ENCODE peak calls at places on chromosomes 16 and 17, in eight cellular contexts. One of them, this sample, is unnamed.
A peak's percentile ranks its signal among the peaks of the same experiment; 100 is the strongest.

GRCh38 chr17:7767425-7768021 is 50.0 kb downstream of the DNAH2 start:
- DNase-seq in ascending aorta: no peak
- DNase-seq in hepatocyte: no peak
- DNase-seq in left ventricle myocardium inferior: no peak
- DNase-seq in CD8-positive, alpha-beta T cell: no peak
- DNase-seq in heart left ventricle: no peak
- DNase-seq in lower lobe of right lung: no peak
- DNase-seq in body of pancreas: peak; percentile 66
- DNase-seq in this sample: no peak

GRCh38 chr17:79788455-79788854 is 8.4 kb downstream of the CBX8 start:
- DNase-seq in left ventricle myocardium inferior: no peak
- DNase-seq in heart left ventricle: no peak
- DNase-seq in hepatocyte: no peak
- DNase-seq in body of pancreas: no peak
- DNase-seq in ascending aorta: no peak
- DNase-seq in lower lobe of right lung: peak; percentile 6
- DNase-seq in CD8-positive, alpha-beta T cell: no peak
- DNase-seq in this sample: no peak

GRCh38 chr16:89102777-89103073 is 9.1 kb downstream of the ACSF3 start:
- DNase-seq in hepatocyte: no peak
- DNase-seq in CD8-positive, alpha-beta T cell: no peak
- DNase-seq in lower lobe of right lung: no peak
- DNase-seq in body of pancreas: no peak
- DNase-seq in ascending aorta: no peak
- DNase-seq in heart left ventricle: no peak
- DNase-seq in left ventricle myocardium inferior: no peak
- DNase-seq in this sample: no peak

GRCh38 chr16:27315333-27316037 is 1.7 kb downstream of the IL4R start:
- DNase-seq in heart left ventricle: peak; percentile 49
- DNase-seq in lower lobe of right lung: peak; percentile 65
- DNase-seq in ascending aorta: peak; percentile 87
- DNase-seq in hepatocyte: peak; percentile 65
- DNase-seq in left ventricle myocardium inferior: peak; percentile 27
- DNase-seq in body of pancreas: peak; percentile 18
- DNase-seq in CD8-positive, alpha-beta T cell: peak; percentile 56
- DNase-seq in this sample: peak; percentile 35

GRCh38 chr16:78297066-78297666 is 197.7 kb downstream of the WWOX start:
- DNase-seq in lower lobe of right lung: no peak
- DNase-seq in hepatocyte: peak; percentile 52
- DNase-seq in body of pancreas: peak; percentile 40
- DNase-seq in ascending aorta: no peak
- DNase-seq in left ventricle myocardium inferior: no peak
- DNase-seq in CD8-positive, alpha-beta T cell: no peak
- DNase-seq in heart left ventricle: no peak
- DNase-seq in this sample: no peak

GRCh38 chr17:39661744-39662541 is 3.2 kb upstream of the TCAP start:
- DNase-seq in heart left ventricle: no peak
- DNase-seq in ascending aorta: no peak
- DNase-seq in left ventricle myocardium inferior: no peak
- DNase-seq in lower lobe of right lung: no peak
- DNase-seq in hepatocyte: no peak
- DNase-seq in body of pancreas: no peak
- DNase-seq in CD8-positive, alpha-beta T cell: no peak
- DNase-seq in this sample: no peak

GRCh38 chr17:35733366-35733765 is 1.9 kb downstream of the RASL10B start:
- DNase-seq in lower lobe of right lung: no peak
- DNase-seq in left ventricle myocardium inferior: no peak
- DNase-seq in heart left ventricle: no peak
- DNase-seq in hepatocyte: no peak
- DNase-seq in body of pancreas: no peak
- DNase-seq in ascending aorta: no peak
- DNase-seq in CD8-positive, alpha-beta T cell: no peak
- DNase-seq in this sample: no peak

GRCh38 chr17:43406676-43407645 is 8.2 kb downstream of the ARL4D start:
- DNase-seq in CD8-positive, alpha-beta T cell: no peak
- DNase-seq in heart left ventricle: no peak
- DNase-seq in lower lobe of right lung: no peak
- DNase-seq in left ventricle myocardium inferior: no peak
- DNase-seq in body of pancreas: no peak
- DNase-seq in hepatocyte: no peak
- DNase-seq in ascending aorta: no peak
- DNase-seq in this sample: no peak

GRCh38 chr16:10419701-10420100 is 33.8 kb downstream of the ATF7IP2 start:
- DNase-seq in lower lobe of right lung: no peak
- DNase-seq in left ventricle myocardium inferior: no peak
- DNase-seq in CD8-positive, alpha-beta T cell: no peak
- DNase-seq in hepatocyte: no peak
- DNase-seq in body of pancreas: no peak
- DNase-seq in ascending aorta: no peak
- DNase-seq in heart left ventricle: no peak
- DNase-seq in this sample: no peak

GRCh38 chr17:79892457-79893236 is 53.4 kb upstream of the CBX4 start:
- DNase-seq in lower lobe of right lung: peak; percentile 66
- DNase-seq in ascending aorta: no peak
- DNase-seq in body of pancreas: no peak
- DNase-seq in heart left ventricle: no peak
- DNase-seq in CD8-positive, alpha-beta T cell: no peak
- DNase-seq in hepatocyte: peak; percentile 35
- DNase-seq in left ventricle myocardium inferior: no peak
- DNase-seq in this sample: peak; percentile 43

GRCh38 chr17:76480676-76481075 is 13.3 kb downstream of the AANAT start:
- DNase-seq in heart left ventricle: no peak
- DNase-seq in CD8-positive, alpha-beta T cell: peak; percentile 32
- DNase-seq in hepatocyte: no peak
- DNase-seq in left ventricle myocardium inferior: no peak
- DNase-seq in lower lobe of right lung: no peak
- DNase-seq in body of pancreas: no peak
- DNase-seq in ascending aorta: no peak
- DNase-seq in this sample: no peak

GRCh38 chr16:84836234-84836647 is 16.5 kb downstream of the CRISPLD2 start:
- DNase-seq in heart left ventricle: peak; percentile 82
- DNase-seq in ascending aorta: peak; percentile 92
- DNase-seq in left ventricle myocardium inferior: peak; percentile 73
- DNase-seq in hepatocyte: peak; percentile 79
- DNase-seq in body of pancreas: peak; percentile 49
- DNase-seq in CD8-positive, alpha-beta T cell: no peak
- DNase-seq in lower lobe of right lung: peak; percentile 50
- DNase-seq in this sample: peak; percentile 61

GRCh38 chr16:8735574-8735973 is 61.2 kb downstream of the ABAT start:
- DNase-seq in body of pancreas: no peak
- DNase-seq in left ventricle myocardium inferior: no peak
- DNase-seq in ascending aorta: no peak
- DNase-seq in heart left ventricle: no peak
- DNase-seq in hepatocyte: no peak
- DNase-seq in CD8-positive, alpha-beta T cell: no peak
- DNase-seq in lower lobe of right lung: no peak
- DNase-seq in this sample: no peak

GRCh38 chr17:77717941-77718668 is 240.4 kb upstream of the TNRC6C start:
- DNase-seq in body of pancreas: no peak
- DNase-seq in hepatocyte: no peak
- DNase-seq in ascending aorta: no peak
- DNase-seq in lower lobe of right lung: no peak
- DNase-seq in left ventricle myocardium inferior: no peak
- DNase-seq in heart left ventricle: no peak
- DNase-seq in CD8-positive, alpha-beta T cell: no peak
- DNase-seq in this sample: no peak

GRCh38 chr16:23466162-23466885 is 13.3 kb upstream of the COG7 start:
- DNase-seq in hepatocyte: no peak
- DNase-seq in ascending aorta: no peak
- DNase-seq in CD8-positive, alpha-beta T cell: no peak
- DNase-seq in lower lobe of right lung: no peak
- DNase-seq in body of pancreas: no peak
- DNase-seq in left ventricle myocardium inferior: no peak
- DNase-seq in heart left ventricle: no peak
- DNase-seq in this sample: no peak

GRCh38 chr16:15765880-15766279 is 90.9 kb downstream of the MYH11 start:
- DNase-seq in ascending aorta: no peak
- DNase-seq in CD8-positive, alpha-beta T cell: peak; percentile 9
- DNase-seq in heart left ventricle: peak; percentile 25
- DNase-seq in lower lobe of right lung: no peak
- DNase-seq in left ventricle myocardium inferior: no peak
- DNase-seq in body of pancreas: peak; percentile 38
- DNase-seq in hepatocyte: peak; percentile 56
- DNase-seq in this sample: peak; percentile 28

GRCh38 chr17:4542003-4542725 is 13.0 kb downstream of the MYBBP1A start:
- DNase-seq in ascending aorta: no peak
- DNase-seq in lower lobe of right lung: peak; percentile 43
- DNase-seq in hepatocyte: no peak
- DNase-seq in CD8-positive, alpha-beta T cell: no peak
- DNase-seq in left ventricle myocardium inferior: no peak
- DNase-seq in body of pancreas: no peak
- DNase-seq in heart left ventricle: no peak
- DNase-seq in this sample: no peak

GRCh38 chr17:45093444-45094110 is 32.5 kb downstream of the NMT1 start:
- DNase-seq in ascending aorta: peak; percentile 75
- DNase-seq in body of pancreas: no peak
- DNase-seq in hepatocyte: no peak
- DNase-seq in lower lobe of right lung: no peak
- DNase-seq in left ventricle myocardium inferior: peak; percentile 43
- DNase-seq in CD8-positive, alpha-beta T cell: no peak
- DNase-seq in heart left ventricle: no peak
- DNase-seq in this sample: peak; percentile 36

GRCh38 chr16:23847938-23848337 is 12.2 kb downstream of the PRKCB start:
- DNase-seq in lower lobe of right lung: no peak
- DNase-seq in body of pancreas: no peak
- DNase-seq in ascending aorta: no peak
- DNase-seq in left ventricle myocardium inferior: no peak
- DNase-seq in hepatocyte: no peak
- DNase-seq in heart left ventricle: no peak
- DNase-seq in CD8-positive, alpha-beta T cell: peak; percentile 57
- DNase-seq in this sample: no peak

GRCh38 chr17:78839762-78840529 is 668 bp downstream of the USP36 start:
- DNase-seq in body of pancreas: peak; percentile 47
- DNase-seq in heart left ventricle: peak; percentile 54
- DNase-seq in left ventricle myocardium inferior: no peak
- DNase-seq in CD8-positive, alpha-beta T cell: peak; percentile 50
- DNase-seq in hepatocyte: peak; percentile 70
- DNase-seq in lower lobe of right lung: peak; percentile 68
- DNase-seq in ascending aorta: peak; percentile 72
- DNase-seq in this sample: no peak

GRCh38 chr17:82001657-82002056 is 21.0 kb downstream of the CENPX start:
- DNase-seq in heart left ventricle: no peak
- DNase-seq in lower lobe of right lung: no peak
- DNase-seq in CD8-positive, alpha-beta T cell: no peak
- DNase-seq in body of pancreas: no peak
- DNase-seq in hepatocyte: no peak
- DNase-seq in ascending aorta: no peak
- DNase-seq in left ventricle myocardium inferior: no peak
- DNase-seq in this sample: no peak

GRCh38 chr17:29590979-29591736 is 1.7 kb upstream of the GIT1 start:
- DNase-seq in left ventricle myocardium inferior: no peak
- DNase-seq in lower lobe of right lung: peak; percentile 62
- DNase-seq in CD8-positive, alpha-beta T cell: no peak
- DNase-seq in ascending aorta: no peak
- DNase-seq in heart left ventricle: peak; percentile 53
- DNase-seq in hepatocyte: peak; percentile 71
- DNase-seq in body of pancreas: peak; percentile 53
- DNase-seq in this sample: no peak
- H3K4me1 ChIP-seq in left ventricle myocardium inferior: peaks cover 81% of the 10 kb centered on the region
- H3K4me1 ChIP-seq in lower lobe of right lung: peaks cover 65% of the 10 kb centered on the region
- H3K4me1 ChIP-seq in CD8-positive, alpha-beta T cell: peaks cover 64% of the 10 kb centered on the region
- H3K4me1 ChIP-seq in ascending aorta: peaks cover 36% of the 10 kb centered on the region
- H3K4me1 ChIP-seq in heart left ventricle: peaks cover 88% of the 10 kb centered on the region
- H3K4me1 ChIP-seq in hepatocyte: peaks cover 42% of the 10 kb centered on the region
- H3K4me1 ChIP-seq in body of pancreas: peaks cover 61% of the 10 kb centered on the region
- H3K4me1 ChIP-seq in this sample: peaks cover 24% of the 10 kb centered on the region

GRCh38 chr16:58301052-58301451 is 6.2 kb upstream of the PRSS54 start:
- DNase-seq in ascending aorta: no peak
- DNase-seq in body of pancreas: no peak
- DNase-seq in hepatocyte: no peak
- DNase-seq in heart left ventricle: no peak
- DNase-seq in CD8-positive, alpha-beta T cell: no peak
- DNase-seq in left ventricle myocardium inferior: no peak
- DNase-seq in lower lobe of right lung: no peak
- DNase-seq in this sample: no peak

GRCh38 chr16:58299757-58300349 is 5.0 kb upstream of the PRSS54 start:
- DNase-seq in ascending aorta: no peak
- DNase-seq in body of pancreas: peak; percentile 16
- DNase-seq in left ventricle myocardium inferior: no peak
- DNase-seq in CD8-positive, alpha-beta T cell: peak; percentile 11
- DNase-seq in hepatocyte: peak; percentile 24
- DNase-seq in heart left ventricle: no peak
- DNase-seq in lower lobe of right lung: no peak
- DNase-seq in this sample: no peak
- TF ChIP-seq CTCF in ascending aorta: no peak
- TF ChIP-seq CTCF in body of pancreas: peak; percentile 36
- TF ChIP-seq CTCF in left ventricle myocardium inferior: peak; percentile 66
- TF ChIP-seq CTCF in CD8-positive, alpha-beta T cell: peak; percentile 28
- TF ChIP-seq CTCF in hepatocyte: peak; percentile 27
- TF ChIP-seq CTCF in heart left ventricle: peak; percentile 51
- TF ChIP-seq CTCF in lower lobe of right lung: peak; percentile 60
- TF ChIP-seq CTCF in this sample: peak; percentile 9

GRCh38 chr17:57902117-57902799 is 52.4 kb upstream of the MRPS23 start:
- DNase-seq in body of pancreas: no peak
- DNase-seq in left ventricle myocardium inferior: no peak
- DNase-seq in hepatocyte: no peak
- DNase-seq in ascending aorta: no peak
- DNase-seq in heart left ventricle: no peak
- DNase-seq in lower lobe of right lung: peak; percentile 35
- DNase-seq in CD8-positive, alpha-beta T cell: no peak
- DNase-seq in this sample: no peak
- H3K4me1 ChIP-seq in body of pancreas: peaks cover 75% of the 10 kb centered on the region
- H3K4me1 ChIP-seq in left ventricle myocardium inferior: peaks cover 98% of the 10 kb centered on the region
- H3K4me1 ChIP-seq in hepatocyte: peaks cover 58% of the 10 kb centered on the region
- H3K4me1 ChIP-seq in ascending aorta: peaks cover 16% of the 10 kb centered on the region
- H3K4me1 ChIP-seq in heart left ventricle: peaks cover 96% of the 10 kb centered on the region
- H3K4me1 ChIP-seq in lower lobe of right lung: peaks cover 88% of the 10 kb centered on the region
- H3K4me1 ChIP-seq in CD8-positive, alpha-beta T cell: no peaks in the 10 kb centered on the region
- H3K4me1 ChIP-seq in this sample: peaks cover 68% of the 10 kb centered on the region

GRCh38 chr16:56534847-56535383 is 15.1 kb upstream of the BBS2 start:
- DNase-seq in heart left ventricle: no peak
- DNase-seq in hepatocyte: no peak
- DNase-seq in left ventricle myocardium inferior: no peak
- DNase-seq in lower lobe of right lung: no peak
- DNase-seq in CD8-positive, alpha-beta T cell: no peak
- DNase-seq in ascending aorta: no peak
- DNase-seq in body of pancreas: no peak
- DNase-seq in this sample: no peak

GRCh38 chr16:56538331-56538730 is 18.5 kb upstream of the BBS2 start:
- DNase-seq in left ventricle myocardium inferior: no peak
- DNase-seq in heart left ventricle: no peak
- DNase-seq in hepatocyte: no peak
- DNase-seq in ascending aorta: no peak
- DNase-seq in CD8-positive, alpha-beta T cell: no peak
- DNase-seq in body of pancreas: no peak
- DNase-seq in lower lobe of right lung: no peak
- DNase-seq in this sample: no peak

GRCh38 chr16:56530872-56531271 is 11.0 kb upstream of the BBS2 start:
- DNase-seq in left ventricle myocardium inferior: no peak
- DNase-seq in ascending aorta: no peak
- DNase-seq in body of pancreas: no peak
- DNase-seq in lower lobe of right lung: no peak
- DNase-seq in CD8-positive, alpha-beta T cell: no peak
- DNase-seq in hepatocyte: no peak
- DNase-seq in heart left ventricle: no peak
- DNase-seq in this sample: no peak

DNA sequence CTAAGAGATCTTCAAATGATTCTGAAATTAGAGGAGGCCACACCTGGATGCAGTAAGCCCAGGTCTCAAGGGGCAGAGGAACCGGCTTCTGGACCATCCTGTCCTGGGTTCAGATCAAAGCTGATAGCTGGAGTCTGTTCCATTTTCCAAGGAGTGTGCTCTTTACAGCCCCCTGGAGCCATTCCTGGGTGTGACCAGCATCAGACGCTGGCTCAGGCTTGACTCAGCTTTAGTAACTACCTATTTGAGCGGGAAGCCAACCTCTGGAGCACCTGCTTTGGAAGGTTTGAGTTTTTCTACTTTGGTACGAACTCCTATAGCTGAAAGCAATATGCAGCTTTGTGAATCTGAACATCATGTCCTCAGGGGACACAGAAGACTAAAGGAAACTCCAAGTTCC is 12.9 kb upstream of the BBS2 start:
- DNase-seq in hepatocyte: no peak
- DNase-seq in heart left ventricle: no peak
- DNase-seq in CD8-positive, alpha-beta T cell: no peak
- DNase-seq in ascending aorta: no peak
- DNase-seq in left ventricle myocardium inferior: no peak
- DNase-seq in lower lobe of right lung: no peak
- DNase-seq in body of pancreas: no peak
- DNase-seq in this sample: no peak
- TF ChIP-seq CTCF in hepatocyte: no peak
- TF ChIP-seq CTCF in heart left ventricle: no peak
- TF ChIP-seq CTCF in CD8-positive, alpha-beta T cell: no peak
- TF ChIP-seq CTCF in ascending aorta: no peak
- TF ChIP-seq CTCF in left ventricle myocardium inferior: no peak
- TF ChIP-seq CTCF in lower lobe of right lung: no peak
- TF ChIP-seq CTCF in body of pancreas: no peak
- TF ChIP-seq CTCF in this sample: no peak